ENCODE peak calls at places on chromosomes 4 and X, in seven cellular contexts. C is CD4-positive, alpha-beta memory T cell; W is naive thymus-derived CD4-positive, alpha-beta T cell; I is psoas muscle; N is stomach; R is mammary epithelial cell; Z is tibial artery. M is an unnamed sample. For H3K9me3, the result is how much of the 10 kb centered on the place peaks cover.

GRCh38 chrX:24080670-24081069 is 25.9 kb downstream of the EIF2S3 start:
- DNase-seq in R (no peak), Z (no peak), N (no peak), W (no peak), I (no peak), C (no peak), M (no peak)

GRCh38 chr4:158799856-158800255 is 31.0 kb downstream of the FNIP2 start:
- DNase-seq in R (no peak), Z (no peak), N (no peak), I (no peak), W (no peak), C (no peak), M (no peak)

GRCh38 chr4:125522588-125522987 is 207.8 kb downstream of the FAT4 start:
- DNase-seq in C (no peak), I (no peak), R (no peak), W (no peak), N (no peak), Z (no peak), M (no peak)

GRCh38 chrX:109920868-109921267 is 82.0 kb upstream of the TMEM164 start:
- DNase-seq in R (no peak), Z (no peak), I (no peak), N (no peak), C (no peak), W (no peak), M (no peak)

GRCh38 chr4:79913581-79913980 is 159.4 kb downstream of the ANTXR2 start:
- DNase-seq in N (no peak), R (peak), I (no peak), C (no peak), W (no peak), Z (no peak), M (peak)

GRCh38 chr4:48970471-48970921 is 15.6 kb upstream of the CWH43 start:
- DNase-seq in I (no peak), Z (no peak), C (no peak), R (peak), N (no peak), W (no peak), M (no peak)

GRCh38 chr4:109979932-109980717 is 67.4 kb downstream of the EGF start:
- DNase-seq in Z (no peak), W (no peak), R (peak), C (no peak), I (no peak), N (no peak), M (no peak)

GRCh38 chr4:23779422-23779821 is 110.4 kb downstream of the PPARGC1A start:
- DNase-seq in N (no peak), I (no peak), C (no peak), Z (no peak), W (no peak), R (no peak), M (no peak)

GRCh38 chr4:153933851-153934688 is 145.2 kb upstream of the SFRP2 start:
- DNase-seq in Z (no peak), N (no peak), I (peak), C (no peak), R (no peak), W (no peak), M (peak)

GRCh38 chrX:88416002-88416401 is 331.0 kb upstream of the CPXCR1 start:
- DNase-seq in C (no peak), I (no peak), Z (no peak), N (no peak), R (no peak), W (no peak), M (no peak)

GRCh38 chr4:85823295-85823694 is 348.3 kb downstream of the ARHGAP24 start:
- DNase-seq in Z (no peak), I (no peak), R (no peak), C (no peak), N (no peak), W (no peak), M (no peak)

GRCh38 chr4:124321370-124321769 is 391.2 kb downstream of the ANKRD50 start:
- DNase-seq in W (no peak), C (no peak), Z (no peak), I (no peak), R (no peak), N (no peak), M (no peak)

GRCh38 chr4:40848251-40848650 is 98.5 kb downstream of the NSUN7 start:
- DNase-seq in I (no peak), C (no peak), N (no peak), Z (no peak), W (no peak), R (no peak), M (no peak)

GRCh38 chr4:16530688-16531635 is 304.7 kb upstream of the TAPT1 start:
- DNase-seq in W (no peak), R (no peak), Z (no peak), C (no peak), I (no peak), N (no peak), M (no peak)

GRCh38 chr4:52103314-52103713 is 52.2 kb downstream of the SPATA18 start:
- DNase-seq in I (no peak), N (no peak), C (no peak), R (peak), Z (no peak), W (no peak), M (no peak)

GRCh38 chr4:23956601-23957364 is 66.9 kb upstream of the PPARGC1A start:
- DNase-seq in N (no peak), Z (no peak), R (no peak), I (no peak), W (no peak), C (no peak), M (no peak)

GRCh38 chrX:112266136-112266535 is 183.6 kb upstream of the TRPC5 start:
- DNase-seq in W (no peak), Z (no peak), R (no peak), N (no peak), I (no peak), C (no peak), M (no peak)

GRCh38 chr4:6393544-6394475 is 78.6 kb downstream of the PPP2R2C start:
- DNase-seq in Z (no peak), W (no peak), R (no peak), I (no peak), N (no peak), C (no peak), M (no peak)

GRCh38 chrX:106042296-106042695 is 3.8 kb upstream of the SERPINA7 start:
- DNase-seq in R (no peak), C (no peak), N (no peak), I (no peak), Z (no peak), W (no peak), M (no peak)

GRCh38 chr4:25031077-25031606 is 396 bp upstream of the LGI2 start:
- DNase-seq in I (no peak), N (no peak), W (no peak), Z (peak), R (no peak), C (no peak), M (peak)

GRCh38 chrX:100410083-100410590 is at the start of gene PCDH19:
- DNase-seq in N (peak), W (no peak), Z (no peak), C (peak), R (peak), I (peak), M (peak)

GRCh38 chrX:3962511-3963350 is 249.3 kb upstream of the PRKX start:
- DNase-seq in R (peak), C (no peak), Z (no peak), W (no peak), N (no peak), I (no peak), M (no peak)

GRCh38 chrX:54921427-54922021 is 900 bp downstream of the TRO start:
- DNase-seq in R (no peak), W (peak), I (peak), Z (peak), C (peak), N (no peak), M (peak)

GRCh38 chr4:167622481-167623240 is 388.4 kb upstream of the SPOCK3 start:
- DNase-seq in W (no peak), N (peak), Z (no peak), C (no peak), I (peak), R (peak), M (no peak)

GRCh38 chrX:19443886-19444530 is 71.3 kb downstream of the MAP3K15 start:
- DNase-seq in W (no peak), I (no peak), C (no peak), R (no peak), Z (no peak), N (no peak), M (no peak)

GRCh38 chrX:119375561-119375960 is 23.6 kb upstream of the SLC25A43 start:
- DNase-seq in Z (no peak), C (no peak), W (no peak), I (no peak), R (no peak), N (no peak), M (no peak)

GRCh38 chr4:108166441-108167315 is 2.1 kb downstream of the LEF1 start:
- DNase-seq in I (no peak), C (peak), N (peak), W (peak), Z (no peak), R (no peak), M (no peak)

GRCh38 chr4:177461606-177462005 is 19.4 kb upstream of the AGA start:
- DNase-seq in Z (no peak), C (no peak), W (no peak), I (no peak), R (no peak), N (no peak), M (no peak)

GRCh38 chr4:40262079-40262528 is 65.3 kb downstream of the RHOH start:
- DNase-seq in Z (no peak), N (no peak), W (no peak), R (no peak), I (no peak), C (no peak), M (no peak)

GRCh38 chr4:3462790-3463415 is at the start of gene DOK7:
- DNase-seq in C (no peak), W (no peak), I (peak), N (peak), Z (no peak), R (no peak), M (peak)

GRCh38 chrX:24494544-24495113 is 29.5 kb downstream of the PDK3 start:
- DNase-seq in Z (no peak), W (no peak), R (peak), I (no peak), N (no peak), C (peak), M (no peak)

GRCh38 chrX:143121471-143121870 is 95.7 kb downstream of the SPANXN4 start:
- DNase-seq in N (no peak), I (no peak), W (no peak), C (no peak), R (no peak), Z (no peak), M (no peak)

GRCh38 chrX:69324851-69325250 is 159.6 kb upstream of the PJA1 start:
- DNase-seq in R (no peak), C (no peak), W (no peak), I (no peak), Z (no peak), N (no peak), M (no peak)

GRCh38 chr4:37758226-37758625 is 68.3 kb upstream of the PGM2 start:
- DNase-seq in W (no peak), R (peak), C (no peak), Z (peak), I (no peak), N (no peak), M (no peak)

GRCh38 chrX:22795680-22796079 is 204.1 kb upstream of the DDX53 start:
- DNase-seq in Z (no peak), I (no peak), W (no peak), R (peak), N (no peak), C (no peak), M (no peak)

DNA sequence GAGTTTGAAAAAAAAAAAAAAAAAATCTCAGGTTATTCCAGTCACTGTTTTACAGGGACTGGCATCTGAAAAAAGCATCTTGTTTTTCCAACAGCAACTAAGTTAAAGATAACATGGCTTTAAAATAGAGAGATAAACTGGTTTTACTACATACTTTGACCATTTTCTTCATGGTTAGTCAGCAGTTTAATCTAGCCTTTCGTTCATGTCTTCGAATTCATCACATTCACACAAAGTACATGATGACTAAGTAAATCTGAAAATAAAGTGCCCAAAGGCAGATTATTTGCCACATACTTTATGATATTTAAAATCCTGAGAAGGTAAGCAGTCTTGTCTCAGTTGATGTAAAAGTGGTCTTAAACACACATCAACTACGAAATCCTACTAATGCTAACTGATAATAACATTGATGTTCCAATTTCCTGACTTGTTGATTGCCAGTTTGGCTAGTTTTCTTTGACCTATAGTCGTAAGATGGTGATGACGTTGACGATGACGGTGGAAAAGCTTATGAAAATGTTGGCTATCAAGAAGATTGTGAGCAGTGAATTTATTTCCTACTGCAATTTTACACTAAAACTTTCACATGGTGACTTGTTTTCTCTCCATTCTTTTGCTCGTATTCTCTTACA is 540.5 kb upstream of the BOD1L1 start:
- DNase-seq in I (no peak), R (peak), Z (no peak), N (no peak), W (no peak), C (no peak), M (no peak)
- H3K9me3 ChIP-seq in I (under half), R (under half), Z (under half), N (under half), W (under half), C (under half), M (under half)

GRCh38 chrX:102599084-102599949 is at the start of gene ARMCX5:
- DNase-seq in N (peak), Z (peak), W (peak), R (peak), I (peak), C (peak), M (peak)
- H3K27ac ChIP-seq in N (peak), Z (peak), W (peak), R (peak), I (peak), C (peak), M (peak)

GRCh38 chrX:73563740-73564073 is 710 bp downstream of the CHIC1 start:
- DNase-seq in R (no peak), C (peak), N (no peak), Z (no peak), W (peak), I (no peak), M (no peak)

GRCh38 chrX:73562986-73563739 is at the start of gene CHIC1:
- DNase-seq in N (peak), C (peak), Z (peak), R (peak), I (peak), W (peak), M (peak)

GRCh38 chrX:73561791-73562190 is 1.2 kb upstream of the CHIC1 start:
- DNase-seq in R (no peak), I (no peak), C (no peak), N (no peak), W (no peak), Z (no peak), M (no peak)

DNA sequence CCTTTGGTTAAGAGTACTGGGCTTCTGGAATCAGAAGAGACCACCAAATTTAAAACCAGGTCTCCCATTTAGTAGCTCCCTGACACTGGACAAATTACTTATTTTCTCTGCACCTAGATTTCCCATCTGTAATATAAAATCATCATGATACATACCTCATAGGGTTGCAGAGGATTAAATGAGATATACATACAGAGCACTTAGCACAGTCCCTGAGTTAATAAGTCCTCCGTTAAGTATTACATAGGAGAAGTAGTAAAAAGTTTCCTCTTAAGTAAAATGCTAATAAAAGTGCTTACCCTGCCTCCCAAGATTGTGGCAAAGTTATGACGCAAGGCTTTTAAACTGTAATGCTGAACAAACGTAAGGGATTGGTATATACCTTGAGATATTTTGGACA is 539 bp upstream of the CHIC1 start:
- DNase-seq in W (no peak), I (no peak), N (no peak), C (no peak), R (no peak), Z (no peak), M (no peak)
- H3K4me3 ChIP-seq in W (peak), I (peak), N (peak), C (peak), R (peak), Z (peak), M (peak)

DNA sequence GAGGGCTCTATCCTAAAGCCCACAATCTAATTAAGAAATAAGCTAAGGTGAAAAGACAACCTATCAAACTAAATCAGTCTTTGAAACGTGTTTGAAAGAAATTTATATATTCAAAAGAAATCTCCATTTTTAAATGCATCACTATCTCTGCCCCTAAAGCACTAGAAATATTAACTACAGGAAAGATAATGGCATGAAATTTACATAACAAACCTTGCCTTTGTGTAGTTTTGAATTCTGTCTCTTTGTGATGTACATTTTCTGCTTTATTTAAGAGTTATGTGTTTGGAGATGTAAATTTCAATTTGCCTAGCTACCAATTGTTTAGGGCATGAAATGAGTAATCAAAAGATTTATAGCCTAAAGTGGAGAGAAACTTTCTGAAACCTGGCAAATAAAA is 286.1 kb upstream of the TBX22 start:
- DNase-seq in C (no peak), N (no peak), Z (no peak), I (no peak), W (no peak), R (no peak), M (no peak)
- H3K9me3 ChIP-seq in C (under half), N (under half), Z (under half), I (under half), W (under half), R (under half), M (under half)

DNA sequence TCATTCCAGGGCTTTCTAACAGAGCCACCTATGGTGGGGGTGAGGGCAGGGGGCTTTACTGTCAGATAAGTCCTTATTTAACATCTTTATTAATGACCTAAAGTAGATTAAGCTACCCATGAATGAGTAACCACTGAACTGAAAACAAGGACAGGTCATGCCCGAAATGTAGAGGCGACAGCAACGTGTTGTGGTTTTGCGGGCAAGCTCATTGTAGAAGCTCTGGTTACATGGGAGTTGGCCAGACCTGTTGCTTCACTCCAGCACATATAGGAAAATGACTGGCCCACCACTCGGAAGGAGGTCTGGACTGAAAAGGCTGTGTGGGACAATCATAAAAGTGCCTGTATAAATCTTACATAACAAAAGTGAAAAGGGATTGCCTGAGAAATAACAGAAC is 109.6 kb upstream of the NDP start:
- DNase-seq in W (no peak), I (no peak), N (no peak), C (no peak), R (no peak), Z (no peak), M (no peak)
- H3K27ac ChIP-seq in W (no peak), I (no peak), N (no peak), C (no peak), R (no peak), Z (no peak), M (no peak)

DNA sequence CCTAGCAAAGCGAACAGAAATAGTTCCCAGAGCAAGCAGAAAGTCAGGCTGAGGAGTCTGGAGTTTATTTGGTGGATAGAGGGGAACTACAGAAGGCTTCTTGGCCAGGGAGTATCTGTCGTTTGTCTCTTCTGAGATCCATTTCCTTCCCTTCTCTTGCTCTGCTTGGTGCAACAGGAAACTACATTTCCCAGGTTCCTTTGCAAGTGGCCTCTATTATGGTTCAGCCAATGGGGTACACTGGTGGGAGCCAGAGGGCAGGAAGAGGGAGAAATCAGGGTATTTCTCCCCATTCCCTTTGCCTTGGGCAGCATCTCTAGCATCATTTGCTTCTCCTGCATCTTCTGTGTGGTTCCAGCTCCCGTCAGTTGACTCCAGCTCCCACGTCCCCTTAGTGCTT is 142.1 kb downstream of the BCOR start:
- DNase-seq in C (no peak), I (no peak), W (no peak), Z (no peak), R (no peak), N (no peak), M (no peak)
- H3K4me3 ChIP-seq in C (no peak), I (no peak), W (no peak), Z (no peak), R (no peak), N (no peak), M (no peak)

GRCh38 chr4:98386-98785 is 25.9 kb upstream of the ZNF718 start:
- DNase-seq in I (no peak), C (no peak), Z (no peak), N (no peak), W (no peak), R (no peak), M (no peak)

GRCh38 chr4:99863-100262 is 24.4 kb upstream of the ZNF718 start:
- DNase-seq in N (no peak), Z (no peak), W (no peak), I (no peak), R (no peak), C (no peak), M (no peak)
- H3K9me3 ChIP-seq in N (half or more), Z (under half), W (half or more), I (half or more), R (under half), C (under half), M (under half)

M was measured in aorta.